ENCODE peak calls at places on chromosome 11, in six cellular contexts. X is GM20000, T is GM12865, H is nephron progenitor cell, I is endothelial cell, C is GM23338. U is an unnamed sample.

GRCh38 chr11:1882265-1883238 is 9.1 kb downstream of the PRR33 start:
- DNase-seq in C (peak), I (peak), H (peak), T (peak), X (peak), U (peak)

GRCh38 chr11:113796663-113797259 is 17.2 kb downstream of the CLDN25 start:
- DNase-seq in X (peak), I (peak), H (peak), C (peak), T (peak), U (no peak)

GRCh38 chr11:70247710-70248072 is 22.8 kb upstream of the PPFIA1 start:
- DNase-seq in C (no peak), T (no peak), X (no peak), H (no peak), I (no peak), U (no peak)

GRCh38 chr11:131658952-131659351 is 288.5 kb downstream of the NTM start:
- DNase-seq in C (no peak), I (no peak), H (no peak), X (peak), T (peak), U (no peak)

GRCh38 chr11:122422707-122423106 is 232.8 kb upstream of the UBASH3B start:
- DNase-seq in H (no peak), I (no peak), C (no peak), X (no peak), T (no peak), U (no peak)

GRCh38 chr11:124898711-124899110 is 1.0 kb upstream of the ROBO4 start:
- DNase-seq in C (peak), T (no peak), H (no peak), I (peak), X (no peak), U (no peak)

GRCh38 chr11:107018274-107018901 is at the start of gene GUCY1A2:
- DNase-seq in I (peak), C (peak), X (no peak), H (peak), T (peak), U (peak)

GRCh38 chr11:123681007-123681406 is 26.6 kb upstream of the SCN3B start:
- DNase-seq in H (no peak), T (no peak), X (no peak), C (no peak), I (no peak), U (no peak)

GRCh38 chr11:130096823-130097222 is 27.1 kb downstream of the APLP2 start:
- DNase-seq in T (no peak), H (no peak), C (no peak), I (no peak), X (no peak), U (no peak)

GRCh38 chr11:77250881-77251640 is 50.4 kb downstream of the GDPD4 start:
- DNase-seq in C (no peak), I (no peak), X (no peak), H (no peak), T (no peak), U (no peak)

GRCh38 chr11:65487467-65488272 is 11.2 kb upstream of the MALAT1 start:
- DNase-seq in I (peak), X (peak), T (peak), C (peak), H (peak), U (peak)

GRCh38 chr11:96103102-96103501 is 179.2 kb upstream of the MTMR2 start:
- DNase-seq in I (no peak), H (no peak), T (no peak), X (no peak), C (no peak), U (no peak)

GRCh38 chr11:102155676-102156075 is 45.4 kb downstream of the YAP1 start:
- DNase-seq in X (no peak), I (no peak), C (no peak), H (no peak), T (no peak), U (no peak)

GRCh38 chr11:73114835-73115220 is 27.3 kb downstream of the FCHSD2 start:
- DNase-seq in C (no peak), I (no peak), X (no peak), H (no peak), T (no peak), U (no peak)

GRCh38 chr11:35413568-35413967 is 5.8 kb downstream of the SLC1A2 start:
- DNase-seq in H (no peak), I (no peak), T (no peak), C (no peak), X (no peak), U (no peak)

DNA sequence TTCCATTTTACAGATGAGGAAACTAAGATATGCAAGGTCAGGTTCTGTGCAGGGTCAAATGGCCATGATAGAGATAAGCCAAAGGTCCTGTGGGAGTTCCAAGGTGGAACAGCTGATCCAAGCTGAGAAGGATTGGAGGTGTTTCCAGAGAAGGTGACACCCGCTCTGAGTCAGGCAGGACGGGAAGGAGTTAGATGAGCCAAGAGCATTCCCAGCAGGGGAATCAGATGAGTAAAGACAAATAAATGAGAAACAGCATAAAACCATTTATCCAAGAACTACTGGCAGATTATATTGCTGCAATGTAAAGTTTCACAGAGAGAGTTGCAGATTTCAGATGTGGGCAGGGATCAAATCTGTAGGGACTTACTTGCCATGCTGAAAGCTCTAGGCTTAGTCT is 18.9 kb upstream of the HEPHL1 start:
- DNase-seq in T (no peak), X (no peak), C (no peak), I (no peak), H (no peak), U (no peak)
- TF ChIP-seq CTCF in T (no peak), X (no peak), C (no peak), I (no peak), H (no peak), U (no peak)

GRCh38 chr11:13271060-13271693 is 6.4 kb upstream of the BMAL1 start:
- DNase-seq in I (no peak), C (no peak), H (no peak), X (no peak), T (no peak), U (no peak)
- TF ChIP-seq CTCF in I (no peak), C (no peak), H (no peak), X (no peak), T (no peak), U (no peak)

GRCh38 chr11:111540114-111540920 is at the start of gene LAYN:
- DNase-seq in I (peak), T (no peak), C (peak), X (peak), H (peak), U (peak)
- TF ChIP-seq CTCF in I (no peak), T (no peak), C (no peak), X (no peak), H (no peak), U (no peak)

GRCh38 chr11:134391656-134392055 is 20.4 kb downstream of the B3GAT1 start:
- DNase-seq in C (no peak), X (no peak), H (no peak), T (no peak), I (no peak), U (no peak)

GRCh38 chr11:134395002-134395401 is 17.0 kb downstream of the B3GAT1 start:
- DNase-seq in C (no peak), T (no peak), I (no peak), X (no peak), H (no peak), U (no peak)

GRCh38 chr11:134393638-134394037 is 18.4 kb downstream of the B3GAT1 start:
- DNase-seq in C (peak), T (no peak), I (peak), H (peak), X (no peak), U (no peak)

GRCh38 chr11:134392953-134393615 is 19.0 kb downstream of the B3GAT1 start:
- DNase-seq in X (no peak), C (no peak), I (no peak), H (no peak), T (no peak), U (no peak)

DNA sequence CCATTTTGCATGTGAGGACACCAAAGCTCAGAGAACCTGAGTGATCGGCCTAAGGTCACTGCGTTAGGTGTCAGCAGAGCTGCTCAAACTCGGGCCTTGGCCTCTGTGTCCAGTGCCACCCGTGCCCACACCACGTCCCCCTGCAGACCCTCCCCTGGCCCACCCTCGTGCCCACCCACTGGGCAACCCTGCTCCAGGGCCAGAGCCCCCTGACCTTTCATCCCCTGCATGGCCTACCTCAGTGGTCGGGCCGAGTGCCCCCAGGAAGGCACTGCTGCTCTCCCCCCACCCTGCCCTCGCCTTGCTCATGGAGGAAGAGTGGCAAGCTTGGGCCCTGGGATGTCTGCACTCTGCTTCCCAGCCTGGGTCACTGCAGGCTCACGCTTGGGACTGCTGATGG is 17.7 kb downstream of the B3GAT1 start:
- DNase-seq in T (no peak), H (no peak), I (no peak), X (no peak), C (no peak), U (no peak)
- TF ChIP-seq CTCF in T (no peak), H (no peak), I (no peak), X (no peak), C (no peak), U (no peak)

GRCh38 chr11:104531894-104532293 is 366.4 kb downstream of the CASP12 start:
- DNase-seq in H (no peak), C (no peak), X (no peak), T (no peak), I (no peak), U (no peak)

GRCh38 chr11:104529213-104529612 is 365.3 kb upstream of the PDGFD start:
- DNase-seq in H (no peak), I (no peak), T (no peak), C (no peak), X (no peak), U (no peak)

GRCh38 chr11:104534268-104534667 is 364.0 kb downstream of the CASP12 start:
- DNase-seq in I (no peak), C (peak), X (no peak), T (no peak), H (no peak), U (no peak)

GRCh38 chr11:104529916-104530315 is 366.0 kb upstream of the PDGFD start:
- DNase-seq in X (no peak), C (no peak), T (no peak), I (no peak), H (no peak), U (no peak)

DNA sequence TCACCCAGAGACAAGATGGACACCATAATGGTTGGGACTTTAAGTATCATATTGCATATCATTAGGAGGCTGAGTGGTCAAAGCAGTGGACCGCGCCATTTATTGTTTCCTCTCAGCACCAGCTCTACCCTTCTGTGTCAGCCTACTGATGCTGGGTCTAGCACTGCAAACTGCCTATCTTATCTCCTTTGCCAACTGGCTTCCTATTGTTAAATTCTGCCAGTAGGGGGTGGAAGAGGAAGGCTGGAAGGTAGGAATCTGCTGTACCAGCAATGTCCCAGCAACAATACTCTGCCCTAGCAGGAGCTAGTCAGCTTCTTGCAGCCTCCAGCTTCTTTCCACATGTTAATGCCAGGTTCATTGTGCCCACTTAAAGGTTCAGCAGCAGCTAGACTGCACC is 367.1 kb upstream of the PDGFD start:
- DNase-seq in C (peak), H (no peak), T (peak), X (peak), I (no peak), U (no peak)
- TF ChIP-seq CTCF in C (peak), H (no peak), T (peak), X (no peak), I (no peak), U (no peak)

DNA sequence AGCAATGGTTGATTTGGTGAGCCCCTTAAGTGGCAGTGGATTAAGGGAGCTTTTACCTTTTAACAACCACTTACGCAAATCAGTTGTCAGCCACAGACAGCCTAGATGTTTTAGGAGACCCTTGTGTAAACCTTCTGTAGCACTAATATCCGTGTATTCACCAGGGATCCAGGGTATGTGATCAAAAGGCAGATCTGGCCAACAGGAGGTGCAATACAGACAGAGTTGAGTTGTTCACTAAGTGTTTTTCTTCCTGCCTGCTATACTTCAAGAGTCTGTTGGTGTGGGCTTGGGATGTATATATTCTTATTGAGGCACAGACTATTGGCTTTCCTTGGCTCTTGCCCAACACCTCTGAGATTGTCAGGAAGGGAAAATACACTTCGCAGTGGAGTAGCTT is 175.1 kb downstream of the FAT3 start:
- DNase-seq in I (no peak), X (no peak), C (peak), H (no peak), T (no peak), U (no peak)
- TF ChIP-seq CTCF in I (no peak), X (no peak), C (peak), H (no peak), T (no peak), U (no peak)

DNA sequence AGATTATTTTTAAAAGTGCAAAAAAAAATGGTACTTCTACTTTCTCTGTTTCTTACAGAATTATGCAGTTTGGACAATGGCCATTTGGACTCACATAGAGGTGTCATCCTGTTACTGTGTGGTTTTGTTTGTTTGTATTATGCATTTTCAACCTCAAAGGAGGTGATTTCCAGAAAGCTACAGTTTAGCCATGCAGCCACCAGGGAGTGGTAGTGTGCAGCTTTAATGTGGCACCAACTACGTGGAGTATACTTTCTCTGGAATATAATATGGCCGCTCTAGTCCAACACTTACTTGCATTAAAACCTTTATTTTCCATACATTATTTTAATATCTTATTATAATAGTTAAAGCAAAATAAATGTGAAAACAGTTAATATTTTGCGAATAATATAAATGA is 469.9 kb upstream of the KIRREL3 start:
- DNase-seq in I (peak), C (peak), T (peak), H (peak), X (peak), U (no peak)
- TF ChIP-seq CTCF in I (peak), C (peak), T (peak), H (peak), X (no peak), U (peak)

DNA sequence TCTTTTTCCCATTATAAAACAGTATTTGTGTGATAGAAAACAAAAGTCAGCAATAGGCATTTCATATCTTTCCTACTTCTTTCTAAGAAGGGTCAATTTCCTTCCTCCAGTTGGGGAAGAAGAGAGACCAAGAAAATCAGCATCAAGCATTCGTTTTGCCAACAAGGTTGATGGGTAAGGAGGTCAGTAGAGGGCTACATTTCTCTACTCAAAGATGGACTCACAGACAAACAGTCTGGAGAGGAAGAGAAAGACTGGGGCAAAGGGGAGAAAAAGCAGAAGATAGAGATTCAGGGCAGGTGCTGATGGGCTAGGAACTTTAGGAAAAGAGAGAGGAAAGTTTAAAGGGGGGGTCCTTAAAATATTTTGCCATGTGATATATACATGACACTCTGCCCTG is 8.6 kb upstream of the MTNR1B start:
- DNase-seq in C (no peak), H (no peak), X (no peak), T (no peak), I (no peak), U (no peak)
- TF ChIP-seq CTCF in C (no peak), H (no peak), X (no peak), T (no peak), I (no peak), U (no peak)